ENCODE peak calls at places on chromosomes 12 and 14, in four cellular contexts. F is K562, T is HepG2, H is H1. J is an unnamed sample.

GRCh38 chr12:503111-503761 is 43.5 kb downstream of the B4GALNT3 start:
- DNase-seq in T (no peak), H (no peak), F (no peak), J (peak; percentile 13)

GRCh38 chr14:93914278-93914677 is 12.9 kb upstream of the FAM181A start:
- DNase-seq in H (no peak), T (no peak), F (no peak), J (no peak)

GRCh38 chr12:1065629-1066028 is 74.6 kb downstream of the ERC1 start:
- DNase-seq in T (no peak), H (no peak), F (no peak), J (no peak)

GRCh38 chr14:88195676-88196075 is 127.4 kb downstream of the KCNK10 start:
- DNase-seq in T (no peak), H (no peak), F (no peak), J (no peak)

GRCh38 chr12:11662369-11662768 is 12.9 kb downstream of the ETV6 start:
- DNase-seq in F (no peak), H (no peak), T (no peak), J (no peak)

GRCh38 chr14:34693228-34693939 is 21.0 kb downstream of the CFL2 start:
- DNase-seq in H (peak; percentile 70), T (peak; percentile 45), F (peak; percentile 68), J (no peak)

GRCh38 chr14:64542839-64543207 is 2.3 kb downstream of the HSPA2 start:
- DNase-seq in F (no peak), H (no peak), T (no peak), J (no peak)

GRCh38 chr14:57268161-57269067 is at the start of the genes AP5M1 and EXOC5:
- DNase-seq in H (peak; percentile 64), T (peak; percentile 86), F (peak; percentile 92), J (peak; percentile 90)

GRCh38 chr12:41496009-41496408 is 307.9 kb downstream of the PDZRN4 start:
- DNase-seq in T (no peak), F (no peak), H (no peak), J (no peak)

GRCh38 chr12:48512855-48513254 is 12.6 kb upstream of the OR8S1 start:
- DNase-seq in H (no peak), T (no peak), F (no peak), J (no peak)

GRCh38 chr14:68535404-68536024 is 257.4 kb downstream of the ZFP36L1 start:
- DNase-seq in F (no peak), T (no peak), H (no peak), J (no peak)

GRCh38 chr14:20632831-20633771 is 8.4 kb downstream of the OR6S1 start:
- DNase-seq in H (peak; percentile 87), F (peak; percentile 91), T (peak; percentile 93), J (peak; percentile 61)

GRCh38 chr14:98227000-98227726 is 1044.8 kb downstream of the BCL11B start:
- DNase-seq in H (no peak), F (no peak), T (no peak), J (no peak)

GRCh38 chr14:63174760-63175191 is 29.5 kb upstream of the RHOJ start:
- DNase-seq in T (peak; percentile 45), H (peak; percentile 21), F (peak; percentile 5), J (peak; percentile 96)

GRCh38 chr12:57726884-57727757 is 11.4 kb downstream of the AGAP2 start:
- DNase-seq in T (no peak), F (no peak), H (no peak), J (peak; percentile 34)

GRCh38 chr12:98002887-98003493 is 512.4 kb upstream of the TMPO start:
- DNase-seq in H (peak; percentile 13), T (peak; percentile 36), F (peak; percentile 13), J (peak; percentile 31)

GRCh38 chr14:69092840-69093422 is 60.0 kb downstream of the DCAF5 start:
- DNase-seq in H (no peak), F (no peak), T (no peak), J (no peak)

GRCh38 chr12:88505696-88506095 is 74.6 kb downstream of the KITLG start:
- DNase-seq in T (no peak), F (no peak), H (no peak), J (no peak)

GRCh38 chr14:91831337-91831736 is 36.0 kb downstream of the TC2N start:
- DNase-seq in F (no peak), T (no peak), H (no peak), J (no peak)

GRCh38 chr14:91834571-91834970 is 32.8 kb downstream of the TC2N start:
- DNase-seq in T (no peak), F (no peak), H (no peak), J (no peak)

GRCh38 chr14:91837076-91837475 is 30.3 kb downstream of the TC2N start:
- DNase-seq in F (no peak), H (no peak), T (no peak), J (no peak)

GRCh38 chr14:91835920-91836843 is 31.2 kb downstream of the TC2N start:
- DNase-seq in F (peak; percentile 81), H (peak; percentile 62), T (no peak), J (no peak)

GRCh38 chr14:91835197-91835919 is 32.0 kb downstream of the TC2N start:
- DNase-seq in H (no peak), F (no peak), T (no peak), J (no peak)
- H3K9ac ChIP-seq in H (no peak overlapping the region), F (peak overlapping the region; percentile 89), T (no peak overlapping the region), J (no peak overlapping the region)

GRCh38 chr12:102167821-102168605 is 29.6 kb downstream of the PMCH start:
- DNase-seq in F (no peak), T (no peak), H (no peak), J (peak; percentile 15)

GRCh38 chr12:102171951-102172350 is 25.7 kb downstream of the PMCH start:
- DNase-seq in F (no peak), H (no peak), T (no peak), J (no peak)

GRCh38 chr12:102174117-102174516 is 23.5 kb downstream of the PMCH start:
- DNase-seq in T (no peak), F (no peak), H (no peak), J (peak; percentile 56)

GRCh38 chr12:102172436-102172835 is 25.2 kb downstream of the PMCH start:
- DNase-seq in F (no peak), H (no peak), T (no peak), J (peak; percentile 87)

DNA sequence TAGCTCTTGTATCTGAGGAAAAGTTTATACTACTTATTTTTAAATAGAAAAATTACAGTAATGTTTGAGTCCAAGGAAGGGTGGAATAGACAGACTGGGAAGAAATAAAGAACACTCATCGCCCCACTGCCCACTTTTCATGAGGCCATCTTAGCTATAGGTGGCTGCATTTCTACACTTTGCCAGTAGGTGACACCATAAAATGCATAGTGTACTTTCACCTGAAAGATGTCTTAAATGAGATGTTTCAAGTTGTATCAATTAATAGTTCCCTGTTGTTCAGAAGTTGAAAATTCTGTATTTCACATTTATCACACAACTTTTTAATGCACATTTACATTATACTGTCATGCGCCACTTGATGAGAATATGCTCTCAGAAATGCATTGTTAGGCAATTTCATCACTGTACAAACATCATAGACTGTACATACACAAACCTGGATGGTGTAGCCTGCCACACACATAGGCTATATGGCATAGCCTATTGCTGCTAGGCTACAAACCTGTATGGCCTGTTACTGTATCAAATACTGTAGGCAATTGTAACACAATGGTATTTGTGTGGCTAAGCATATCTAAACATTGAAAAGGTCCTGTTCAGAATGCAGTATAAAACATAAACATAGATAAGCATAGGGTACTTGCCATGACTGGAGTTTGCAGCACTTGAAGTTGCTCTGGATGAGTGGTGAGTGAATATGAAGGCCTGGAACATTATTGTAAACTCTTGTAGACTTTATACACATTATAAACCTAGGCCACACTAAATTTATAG is 27.5 kb downstream of the PMCH start:
- DNase-seq in F (peak; percentile 52), H (no peak), T (peak; percentile 9), J (peak; percentile 69)
- TF ChIP-seq JUN in F (no peak), H (no peak), T (no peak), J (no peak)

DNA sequence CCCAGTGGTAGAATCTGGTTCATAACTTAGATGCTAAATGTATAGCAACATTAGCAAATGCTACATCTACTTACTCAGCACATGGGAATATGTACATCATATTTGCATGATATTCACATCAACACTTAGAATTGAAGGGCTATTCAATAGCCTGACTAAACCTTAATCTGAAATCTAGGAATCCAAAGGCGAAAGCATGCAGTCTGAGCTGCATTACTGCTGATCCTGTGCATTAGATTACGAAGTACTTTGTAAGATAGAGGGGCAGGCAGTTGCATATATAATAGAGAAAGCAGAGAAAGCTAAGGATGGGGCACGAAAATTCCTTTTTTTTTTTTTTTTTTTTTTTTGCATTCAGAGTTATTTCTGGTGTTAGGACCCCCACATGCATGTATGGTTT is 40.4 kb downstream of the SLC38A4 start:
- DNase-seq in T (no peak), H (no peak), F (no peak), J (no peak)
- H3K9ac ChIP-seq in T (no peak overlapping the region), H (no peak overlapping the region), F (no peak overlapping the region), J (no peak overlapping the region)

GRCh38 chr12:67220065-67220464 is 49.1 kb upstream of the CAND1 start:
- DNase-seq in T (peak; percentile 10), F (peak; percentile 18), H (no peak), J (no peak)

GRCh38 chr12:67217647-67218046 is 51.5 kb upstream of the CAND1 start:
- DNase-seq in T (no peak), H (no peak), F (no peak), J (no peak)

GRCh38 chr12:67223225-67223624 is 45.9 kb upstream of the CAND1 start:
- DNase-seq in T (no peak), F (no peak), H (no peak), J (no peak)

GRCh38 chr12:67222302-67222701 is 46.9 kb upstream of the CAND1 start:
- DNase-seq in F (peak; percentile 5), H (no peak), T (no peak), J (no peak)
- TF ChIP-seq JUN in F (no peak), H (no peak), T (no peak), J (no peak)

GRCh38 chr12:21773799-21774198 is 707 bp downstream of the KCNJ8 start:
- DNase-seq in F (no peak), T (no peak), H (no peak), J (no peak)
- H3K9ac ChIP-seq in F (no peak overlapping the region), T (no peak overlapping the region), H (no peak overlapping the region), J (no peak overlapping the region)

GRCh38 chr14:54784060-54784459 is 118.6 kb downstream of the GCH1 start:
- DNase-seq in T (no peak), F (no peak), H (no peak), J (no peak)

GRCh38 chr14:54784657-54785056 is 118.0 kb downstream of the GCH1 start:
- DNase-seq in F (no peak), T (no peak), H (no peak), J (no peak)

GRCh38 chr14:54786191-54786755 is 116.4 kb downstream of the GCH1 start:
- DNase-seq in T (no peak), F (no peak), H (no peak), J (no peak)

GRCh38 chr14:54785778-54786160 is 116.9 kb downstream of the GCH1 start:
- DNase-seq in F (no peak), T (no peak), H (no peak), J (no peak)

DNA sequence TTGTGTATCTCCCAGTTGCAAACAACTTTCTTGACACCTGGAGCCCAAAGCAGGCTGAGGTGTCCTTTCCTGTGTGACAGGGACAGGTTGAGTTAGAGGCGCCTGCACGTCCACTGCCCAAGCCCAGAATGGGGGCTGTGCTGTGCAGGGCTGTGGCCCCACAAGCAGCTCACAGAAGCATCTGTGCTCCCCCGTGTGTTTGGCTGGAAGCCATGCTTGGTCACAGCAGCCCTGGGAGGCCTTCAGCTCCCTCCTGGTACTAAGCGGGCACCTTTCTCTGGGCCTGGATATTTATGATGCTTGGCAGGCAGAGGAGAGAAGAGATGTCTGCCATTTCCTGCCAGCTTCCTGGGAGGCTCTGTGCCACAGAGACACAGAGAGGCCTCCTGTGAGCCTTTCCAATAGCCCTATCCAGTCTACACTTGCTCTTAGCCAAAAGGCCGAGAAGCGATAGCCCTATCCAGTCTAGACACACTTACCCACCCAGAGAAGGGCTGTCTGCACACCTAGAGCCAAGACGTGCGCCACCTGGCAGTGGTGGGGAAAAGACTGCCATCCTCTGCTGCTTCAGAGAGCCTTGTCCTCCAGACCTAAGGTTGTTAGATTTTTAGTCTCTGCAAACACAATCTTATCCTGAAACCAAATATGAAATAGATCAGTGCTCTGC is 117.4 kb downstream of the GCH1 start:
- DNase-seq in T (no peak), F (no peak), H (no peak), J (no peak)
- TF ChIP-seq JUN in T (no peak), F (no peak), H (no peak), J (no peak)